ENCODE peak calls at places on chromosomes 12 and 14, in nine cellular contexts. D is foreskin fibroblast, H is fibroblast of pulmonary artery, Y is GM20000, I is thyroid gland, L is A549, B is endothelial cell, S is left lung, U is cardiac fibroblast. M is an unnamed sample.

GRCh38 chr12:48000878-48001321 is 3.4 kb downstream of the COL2A1 start:
- DNase-seq in D (peak; percentile 80), H (peak; percentile 69), Y (no peak), I (peak; percentile 24), L (peak; percentile 60), B (no peak), S (peak; percentile 64), U (peak; percentile 62), M (no peak)

GRCh38 chr12:122012184-122012583 is 9.5 kb upstream of the BCL7A start:
- DNase-seq in D (no peak), H (no peak), Y (no peak), I (no peak), L (no peak), B (no peak), S (no peak), U (no peak), M (no peak)

GRCh38 chr12:116455540-116456306 is 103.5 kb upstream of the MAP1LC3B2 start:
- DNase-seq in D (peak; percentile 93), H (peak; percentile 99), Y (no peak), I (peak; percentile 51), L (peak; percentile 67), B (peak; percentile 67), S (peak; percentile 74), U (peak; percentile 98), M (no peak)

GRCh38 chr12:107990325-107990724 is 138.8 kb upstream of the WSCD2 start:
- DNase-seq in D (no peak), H (peak; percentile 16), Y (peak; percentile 26), I (peak; percentile 51), L (peak; percentile 4), B (peak; percentile 66), S (no peak), U (peak; percentile 11), M (no peak)

GRCh38 chr14:38873923-38874612 is 229.0 kb downstream of the SEC23A start:
- DNase-seq in D (no peak), H (no peak), Y (no peak), I (no peak), L (no peak), B (no peak), S (no peak), U (no peak), M (no peak)

GRCh38 chr14:37232907-37233481 is 35.3 kb downstream of the MIPOL1 start:
- DNase-seq in D (peak; percentile 80), H (peak; percentile 71), Y (peak; percentile 7), I (no peak), L (peak; percentile 43), B (peak; percentile 48), S (no peak), U (peak; percentile 59), M (no peak)

GRCh38 chr12:7108042-7108927 is 729 bp downstream of the C1RL start:
- DNase-seq in D (peak; percentile 92), H (peak; percentile 83), Y (peak; percentile 87), I (peak; percentile 71), L (peak; percentile 67), B (peak; percentile 57), S (peak; percentile 87), U (peak; percentile 83), M (no peak)

GRCh38 chr12:123532808-123533649 is 490 bp downstream of the RILPL1 start:
- DNase-seq in D (peak; percentile 64), H (peak; percentile 35), Y (no peak), I (peak; percentile 46), L (peak; percentile 30), B (peak; percentile 58), S (peak; percentile 48), U (peak; percentile 44), M (no peak)

GRCh38 chr14:50320279-50320678 is 8.2 kb downstream of the DMAC2L start:
- DNase-seq in D (peak; percentile 74), H (peak; percentile 63), Y (peak; percentile 30), I (no peak), L (no peak), B (no peak), S (no peak), U (peak; percentile 60), M (no peak)

GRCh38 chr14:75450381-75451276 is 22.8 kb downstream of the JDP2 start:
- DNase-seq in D (no peak), H (no peak), Y (no peak), I (peak; percentile 90), L (no peak), B (no peak), S (peak; percentile 53), U (peak; percentile 24), M (no peak)

GRCh38 chr14:25349269-25349668 is 299.3 kb upstream of the STXBP6 start:
- DNase-seq in D (no peak), H (peak; percentile 2), Y (no peak), I (no peak), L (no peak), B (no peak), S (no peak), U (no peak), M (no peak)

GRCh38 chr14:76918751-76919421 is 92.7 kb downstream of the LRRC74A start:
- DNase-seq in D (peak; percentile 100), H (peak; percentile 99), Y (no peak), I (peak; percentile 98), L (peak; percentile 95), B (peak; percentile 45), S (peak; percentile 94), U (peak; percentile 100), M (peak; percentile 74)

GRCh38 chr14:69855180-69855817 is 23.9 kb upstream of the SMOC1 start:
- DNase-seq in D (no peak), H (no peak), Y (no peak), I (no peak), L (no peak), B (no peak), S (no peak), U (no peak), M (no peak)

GRCh38 chr12:86623267-86623666 is 367.1 kb upstream of the MGAT4C start:
- DNase-seq in D (no peak), H (peak; percentile 15), Y (no peak), I (no peak), L (no peak), B (no peak), S (no peak), U (no peak), M (no peak)

GRCh38 chr12:47942327-47943230 is 20.8 kb upstream of the TMEM106C start:
- DNase-seq in D (no peak), H (no peak), Y (peak; percentile 61), I (peak; percentile 35), L (no peak), B (peak; percentile 80), S (no peak), U (no peak), M (no peak)

GRCh38 chr14:74913393-74913792 is 9.7 kb downstream of the RPS6KL1 start:
- DNase-seq in D (no peak), H (no peak), Y (no peak), I (no peak), L (no peak), B (no peak), S (no peak), U (no peak), M (no peak)

GRCh38 chr12:130031571-130032189 is 127.9 kb upstream of the TMEM132D start:
- DNase-seq in D (peak; percentile 6), H (peak; percentile 17), Y (peak; percentile 78), I (peak; percentile 50), L (peak; percentile 61), B (peak; percentile 36), S (no peak), U (peak; percentile 16), M (peak; percentile 30)
- TF ChIP-seq CTCF in D (peak; percentile 68), H (peak; percentile 62), Y (peak; percentile 86), I (peak; percentile 60), L (peak; percentile 80), B (peak; percentile 67), S (peak; percentile 82), U (peak; percentile 75), M (peak; percentile 97)

GRCh38 chr14:61923348-61923747 is 161.1 kb downstream of the SNAPC1 start:
- DNase-seq in D (peak; percentile 68), H (peak; percentile 5), Y (no peak), I (no peak), L (no peak), B (no peak), S (no peak), U (peak; percentile 3), M (no peak)
- TF ChIP-seq CTCF in D (peak; percentile 64), H (no peak), Y (no peak), I (no peak), L (no peak), B (no peak), S (no peak), U (peak; percentile 48), M (peak; percentile 27)

GRCh38 chr14:64112859-64113258 is 181.3 kb downstream of the ESR2 start:
- DNase-seq in D (no peak), H (no peak), Y (no peak), I (peak; percentile 71), L (no peak), B (no peak), S (no peak), U (no peak), M (no peak)

GRCh38 chr14:64113279-64113678 is 180.9 kb downstream of the ESR2 start:
- DNase-seq in D (no peak), H (no peak), Y (no peak), I (peak; percentile 70), L (no peak), B (no peak), S (no peak), U (no peak), M (no peak)

GRCh38 chr14:64110832-64111231 is 183.3 kb downstream of the ESR2 start:
- DNase-seq in D (no peak), H (no peak), Y (no peak), I (no peak), L (no peak), B (no peak), S (no peak), U (no peak), M (no peak)

GRCh38 chr14:64109821-64110554 is 184.2 kb downstream of the ESR2 start:
- DNase-seq in D (peak; percentile 22), H (peak; percentile 37), Y (no peak), I (no peak), L (no peak), B (no peak), S (no peak), U (peak; percentile 6), M (no peak)

GRCh38 chr14:64107438-64107837 is 186.7 kb downstream of the ESR2 start:
- DNase-seq in D (no peak), H (no peak), Y (no peak), I (no peak), L (no peak), B (no peak), S (no peak), U (no peak), M (no peak)
- TF ChIP-seq CTCF in D (no peak), H (no peak), Y (no peak), I (no peak), L (no peak), B (no peak), S (no peak), U (no peak), M (no peak)

GRCh38 chr12:115172521-115172920 is 488.5 kb upstream of the TBX3 start:
- DNase-seq in D (peak; percentile 69), H (peak; percentile 20), Y (no peak), I (no peak), L (no peak), B (no peak), S (no peak), U (no peak), M (no peak)

GRCh38 chr12:115163710-115164109 is 479.7 kb upstream of the TBX3 start:
- DNase-seq in D (no peak), H (no peak), Y (no peak), I (no peak), L (no peak), B (no peak), S (no peak), U (no peak), M (no peak)

GRCh38 chr12:115166698-115167315 is 482.8 kb upstream of the TBX3 start:
- DNase-seq in D (peak; percentile 24), H (peak; percentile 79), Y (no peak), I (no peak), L (no peak), B (no peak), S (no peak), U (peak; percentile 73), M (no peak)
- TF ChIP-seq CTCF in D (peak; percentile 24), H (peak; percentile 46), Y (no peak), I (no peak), L (no peak), B (no peak), S (no peak), U (peak; percentile 15), M (peak; percentile 8)

M was measured in Panc1.